ENCODE peak calls at places on chromosomes 1 and 21, in nine cellular contexts. F is PC-3, K is sciatic nerve, L is HTR-8/SVneo, Q is left ventricle myocardium superior, B is SK-N-SH, T is AG08395, W is Right ventricle myocardium superior, U is cerebellar cortex. H is an unnamed sample.

GRCh38 chr1:228141871-228142615 is 2.0 kb downstream of the GUK1 start:
- DNase-seq in F (peak; percentile 71), K (no peak), L (no peak), Q (no peak), B (peak; percentile 17), T (peak; percentile 20), W (no peak), U (no peak), H (peak; percentile 79)

GRCh38 chr1:229280921-229281320 is 10.0 kb downstream of the RAB4A start:
- DNase-seq in F (peak; percentile 89), K (no peak), L (no peak), Q (no peak), B (no peak), T (no peak), W (no peak), U (no peak), H (no peak)

GRCh38 chr1:59604191-59604590 is 210.6 kb upstream of the HOOK1 start:
- DNase-seq in F (no peak), K (no peak), L (no peak), Q (no peak), B (no peak), T (no peak), W (no peak), U (no peak), H (no peak)

GRCh38 chr21:46371204-46372013 is 47.5 kb downstream of the PCNT start:
- DNase-seq in F (no peak), K (no peak), L (no peak), Q (no peak), B (no peak), T (no peak), W (no peak), U (no peak), H (no peak)

GRCh38 chr1:65417729-65418128 is 2.7 kb upstream of the LEPR start:
- DNase-seq in F (peak; percentile 35), K (no peak), L (no peak), Q (no peak), B (no peak), T (no peak), W (no peak), U (no peak), H (no peak)

GRCh38 chr1:109120356-109120755 is 6.4 kb downstream of the ELAPOR1 start:
- DNase-seq in F (no peak), K (no peak), L (no peak), Q (no peak), B (no peak), T (no peak), W (no peak), U (no peak), H (no peak)

GRCh38 chr1:173436831-173437428 is 40.2 kb upstream of the PRDX6 start:
- DNase-seq in F (no peak), K (no peak), L (no peak), Q (no peak), B (no peak), T (no peak), W (no peak), U (no peak), H (no peak)

GRCh38 chr21:46299167-46299566 is 13.0 kb downstream of the YBEY start:
- DNase-seq in F (no peak), K (no peak), L (no peak), Q (no peak), B (no peak), T (no peak), W (no peak), U (no peak), H (no peak)

GRCh38 chr21:42939581-42940413 is 14.4 kb upstream of the ERVH48-1 start:
- DNase-seq in F (peak; percentile 99), K (peak; percentile 82), L (peak; percentile 84), Q (peak; percentile 46), B (no peak), T (peak; percentile 95), W (no peak), U (no peak), H (no peak)

GRCh38 chr1:212514782-212515181 is 82.1 kb downstream of the NENF start:
- DNase-seq in F (no peak), K (no peak), L (no peak), Q (peak; percentile 34), B (peak; percentile 28), T (no peak), W (no peak), U (no peak), H (no peak)

GRCh38 chr1:48025076-48025475 is 27.9 kb upstream of the TRABD2B start:
- DNase-seq in F (no peak), K (no peak), L (no peak), Q (no peak), B (no peak), T (no peak), W (no peak), U (no peak), H (no peak)

GRCh38 chr1:219555031-219555667 is 57.8 kb downstream of the ZC3H11B start:
- DNase-seq in F (peak; percentile 97), K (no peak), L (no peak), Q (no peak), B (no peak), T (peak; percentile 55), W (no peak), U (no peak), H (no peak)

GRCh38 chr1:173173388-173173787 is 33.7 kb downstream of the TNFSF4 start:
- DNase-seq in F (no peak), K (no peak), L (no peak), Q (no peak), B (no peak), T (no peak), W (no peak), U (no peak), H (no peak)

GRCh38 chr1:158153179-158153578 is 27.5 kb upstream of the CD1D start:
- DNase-seq in F (no peak), K (no peak), L (no peak), Q (no peak), B (no peak), T (no peak), W (no peak), U (no peak), H (no peak)

GRCh38 chr1:243621973-243622372 is 228.1 kb downstream of the AKT3 start:
- DNase-seq in F (no peak), K (no peak), L (no peak), Q (no peak), B (no peak), T (no peak), W (no peak), U (no peak), H (no peak)

GRCh38 chr1:37703061-37703460 is 10.7 kb downstream of the CDCA8 start:
- DNase-seq in F (no peak), K (no peak), L (no peak), Q (no peak), B (no peak), T (no peak), W (no peak), U (no peak), H (peak; percentile 16)

GRCh38 chr1:205739348-205740160 is 10.4 kb downstream of the NUCKS1 start:
- DNase-seq in F (no peak), K (no peak), L (no peak), Q (no peak), B (no peak), T (no peak), W (no peak), U (no peak), H (no peak)

GRCh38 chr1:208291923-208292711 is 47.9 kb upstream of the PLXNA2 start:
- DNase-seq in F (no peak), K (no peak), L (no peak), Q (no peak), B (no peak), T (no peak), W (no peak), U (no peak), H (no peak)

H was measured in kidney.